ENCODE peak calls at places on chromosomes 11 and 22, in five cellular contexts. I, Z, V, R and Y are unnamed samples.

GRCh38 chr11:69216609-69217008 is 60.9 kb downstream of the SMIM38 start:
- DNase-seq in I (peak), Z (no peak), V (peak), R (no peak), Y (no peak)

GRCh38 chr11:102580185-102580951 is 44.8 kb downstream of the MMP20 start:
- DNase-seq in Z (peak), V (no peak), R (no peak), I (no peak), Y (no peak)

GRCh38 chr22:36386900-36387663 is 685 bp downstream of the MYH9 start:
- DNase-seq in R (no peak), I (peak), V (peak), Z (peak), Y (peak)

GRCh38 chr11:15114501-15115475 is at the start of gene INSC:
- DNase-seq in R (no peak), Z (no peak), V (peak), I (no peak), Y (no peak)

GRCh38 chr11:62716816-62717215 is 9.3 kb downstream of the GNG3 start:
- DNase-seq in V (no peak), Z (no peak), R (no peak), I (no peak), Y (no peak)

GRCh38 chr22:47175151-47175760 is 412.8 kb downstream of the TBC1D22A start:
- DNase-seq in I (peak), V (peak), R (no peak), Z (no peak), Y (no peak)

GRCh38 chr11:75261474-75261847 is 20.9 kb downstream of the TPBGL start:
- DNase-seq in V (peak), Z (no peak), I (peak), R (no peak), Y (peak)

GRCh38 chr11:120027546-120028180 is 110.2 kb downstream of the TRIM29 start:
- DNase-seq in V (no peak), Z (no peak), I (peak), R (no peak), Y (no peak)

GRCh38 chr22:45893516-45893915 is 83.4 kb downstream of the WNT7B start:
- DNase-seq in I (no peak), Z (no peak), V (no peak), R (no peak), Y (no peak)